ENCODE peak calls at places on chromosomes 7 and 10, in ten cellular contexts. One of them, this sample, is unnamed.

GRCh38 chr7:6074612-6075380 is 43.6 kb downstream of the ANKRD61 start:
- DNase-seq in IMR-90: no peak
- DNase-seq in SK-N-SH: no peak
- DNase-seq in Peyer's patch: no peak
- DNase-seq in neural progenitor cell: no peak
- DNase-seq in WERI-Rb-1: no peak
- DNase-seq in transverse colon: no peak
- DNase-seq in suprapubic skin: no peak
- DNase-seq in choroid plexus epithelial cell: peak; percentile 13
- DNase-seq in GM12878: no peak
- DNase-seq in this sample: no peak

GRCh38 chr10:71713135-71714040 is 6.2 kb downstream of the C10orf105 start:
- DNase-seq in SK-N-SH: no peak
- DNase-seq in choroid plexus epithelial cell: peak; percentile 23
- DNase-seq in WERI-Rb-1: peak; percentile 43
- DNase-seq in transverse colon: peak; percentile 69
- DNase-seq in GM12878: no peak
- DNase-seq in neural progenitor cell: no peak
- DNase-seq in suprapubic skin: peak; percentile 94
- DNase-seq in IMR-90: peak; percentile 80
- DNase-seq in Peyer's patch: peak; percentile 75
- DNase-seq in this sample: peak; percentile 74

GRCh38 chr7:22499044-22499443 is 944 bp downstream of the STEAP1B start:
- DNase-seq in SK-N-SH: no peak
- DNase-seq in neural progenitor cell: no peak
- DNase-seq in WERI-Rb-1: no peak
- DNase-seq in GM12878: no peak
- DNase-seq in Peyer's patch: no peak
- DNase-seq in transverse colon: no peak
- DNase-seq in IMR-90: peak; percentile 21
- DNase-seq in suprapubic skin: no peak
- DNase-seq in choroid plexus epithelial cell: no peak
- DNase-seq in this sample: no peak

GRCh38 chr7:30114536-30115258 is 20.1 kb upstream of the MTURN start:
- DNase-seq in neural progenitor cell: no peak
- DNase-seq in choroid plexus epithelial cell: no peak
- DNase-seq in suprapubic skin: no peak
- DNase-seq in IMR-90: no peak
- DNase-seq in Peyer's patch: no peak
- DNase-seq in WERI-Rb-1: no peak
- DNase-seq in GM12878: no peak
- DNase-seq in transverse colon: no peak
- DNase-seq in SK-N-SH: no peak
- DNase-seq in this sample: no peak

GRCh38 chr7:9204571-9204970 is 771.2 kb downstream of the NXPH1 start:
- DNase-seq in Peyer's patch: no peak
- DNase-seq in SK-N-SH: no peak
- DNase-seq in GM12878: no peak
- DNase-seq in suprapubic skin: no peak
- DNase-seq in neural progenitor cell: peak; percentile 10
- DNase-seq in IMR-90: no peak
- DNase-seq in transverse colon: no peak
- DNase-seq in choroid plexus epithelial cell: peak; percentile 1
- DNase-seq in WERI-Rb-1: no peak
- DNase-seq in this sample: no peak

GRCh38 chr7:110179037-110179436 is 911.9 kb upstream of the LRRN3 start:
- DNase-seq in transverse colon: no peak
- DNase-seq in Peyer's patch: no peak
- DNase-seq in suprapubic skin: no peak
- DNase-seq in SK-N-SH: no peak
- DNase-seq in GM12878: no peak
- DNase-seq in neural progenitor cell: no peak
- DNase-seq in choroid plexus epithelial cell: peak; percentile 1
- DNase-seq in IMR-90: peak; percentile 0
- DNase-seq in WERI-Rb-1: no peak
- DNase-seq in this sample: no peak

GRCh38 chr10:3803884-3804741 is 19.1 kb upstream of the KLF6 start:
- DNase-seq in Peyer's patch: no peak
- DNase-seq in GM12878: no peak
- DNase-seq in neural progenitor cell: no peak
- DNase-seq in IMR-90: peak; percentile 13
- DNase-seq in choroid plexus epithelial cell: peak; percentile 62
- DNase-seq in transverse colon: no peak
- DNase-seq in WERI-Rb-1: no peak
- DNase-seq in SK-N-SH: no peak
- DNase-seq in suprapubic skin: no peak
- DNase-seq in this sample: no peak

GRCh38 chr7:30906520-30907240 is 5.0 kb upstream of the AQP1 start:
- DNase-seq in suprapubic skin: no peak
- DNase-seq in choroid plexus epithelial cell: no peak
- DNase-seq in neural progenitor cell: no peak
- DNase-seq in SK-N-SH: peak; percentile 68
- DNase-seq in WERI-Rb-1: peak; percentile 53
- DNase-seq in GM12878: no peak
- DNase-seq in IMR-90: peak; percentile 30
- DNase-seq in transverse colon: no peak
- DNase-seq in Peyer's patch: no peak
- DNase-seq in this sample: peak; percentile 43

GRCh38 chr10:102657984-102658724 is 13.9 kb downstream of the TRIM8 start:
- DNase-seq in transverse colon: peak; percentile 70
- DNase-seq in IMR-90: peak; percentile 51
- DNase-seq in WERI-Rb-1: no peak
- DNase-seq in Peyer's patch: peak; percentile 65
- DNase-seq in GM12878: no peak
- DNase-seq in neural progenitor cell: no peak
- DNase-seq in suprapubic skin: no peak
- DNase-seq in SK-N-SH: no peak
- DNase-seq in choroid plexus epithelial cell: peak; percentile 79
- DNase-seq in this sample: no peak

GRCh38 chr10:126158537-126158936 is 229.7 kb downstream of the ADAM12 start:
- DNase-seq in WERI-Rb-1: no peak
- DNase-seq in Peyer's patch: no peak
- DNase-seq in neural progenitor cell: no peak
- DNase-seq in choroid plexus epithelial cell: no peak
- DNase-seq in IMR-90: no peak
- DNase-seq in GM12878: no peak
- DNase-seq in transverse colon: no peak
- DNase-seq in suprapubic skin: no peak
- DNase-seq in SK-N-SH: no peak
- DNase-seq in this sample: no peak

GRCh38 chr10:126158090-126158489 is 230.2 kb downstream of the ADAM12 start:
- DNase-seq in GM12878: no peak
- DNase-seq in IMR-90: no peak
- DNase-seq in neural progenitor cell: no peak
- DNase-seq in WERI-Rb-1: no peak
- DNase-seq in SK-N-SH: no peak
- DNase-seq in transverse colon: no peak
- DNase-seq in choroid plexus epithelial cell: no peak
- DNase-seq in suprapubic skin: no peak
- DNase-seq in Peyer's patch: no peak
- DNase-seq in this sample: no peak

GRCh38 chr10:126161691-126162090 is 226.6 kb downstream of the ADAM12 start:
- DNase-seq in IMR-90: no peak
- DNase-seq in neural progenitor cell: no peak
- DNase-seq in WERI-Rb-1: no peak
- DNase-seq in Peyer's patch: no peak
- DNase-seq in GM12878: no peak
- DNase-seq in SK-N-SH: no peak
- DNase-seq in suprapubic skin: no peak
- DNase-seq in transverse colon: no peak
- DNase-seq in choroid plexus epithelial cell: no peak
- DNase-seq in this sample: no peak

GRCh38 chr10:126160571-126160970 is 227.7 kb downstream of the ADAM12 start:
- DNase-seq in transverse colon: no peak
- DNase-seq in choroid plexus epithelial cell: no peak
- DNase-seq in IMR-90: no peak
- DNase-seq in neural progenitor cell: no peak
- DNase-seq in SK-N-SH: no peak
- DNase-seq in suprapubic skin: no peak
- DNase-seq in WERI-Rb-1: peak; percentile 16
- DNase-seq in GM12878: no peak
- DNase-seq in Peyer's patch: no peak
- DNase-seq in this sample: no peak

DNA sequence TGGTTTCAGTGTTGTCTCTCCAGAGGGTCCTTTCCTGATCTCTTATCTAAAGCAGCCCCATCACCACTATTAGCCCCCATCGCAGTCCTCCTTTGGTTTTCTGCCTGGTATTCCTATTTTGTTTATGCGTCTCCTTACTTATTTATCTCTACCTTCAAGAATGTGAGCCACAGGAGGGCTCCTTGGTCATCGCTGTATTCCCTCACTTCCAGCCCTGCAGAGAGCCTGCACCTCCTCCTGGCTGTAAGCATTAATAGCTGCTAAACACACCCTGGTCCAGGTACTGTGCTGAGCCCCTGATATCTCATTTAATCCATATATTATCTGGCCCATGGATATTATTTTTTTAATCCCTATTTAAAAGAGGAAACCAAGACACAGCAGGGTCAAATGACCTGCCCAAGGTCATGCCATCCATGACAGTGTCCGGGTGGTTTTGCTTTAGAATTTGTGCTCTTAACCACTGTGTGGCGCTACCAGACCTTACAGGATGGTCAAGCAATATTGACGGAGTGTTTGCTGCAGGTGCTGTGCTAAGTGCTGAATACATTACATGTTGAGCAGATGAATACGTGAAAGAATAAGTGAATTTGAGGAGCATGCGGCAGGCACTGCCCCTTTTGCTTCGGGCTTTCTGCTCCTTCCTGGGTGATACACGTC is 227.2 kb downstream of the ADAM12 start:
- DNase-seq in GM12878: no peak
- DNase-seq in WERI-Rb-1: peak; percentile 35
- DNase-seq in SK-N-SH: no peak
- DNase-seq in transverse colon: no peak
- DNase-seq in neural progenitor cell: peak; percentile 64
- DNase-seq in Peyer's patch: no peak
- DNase-seq in choroid plexus epithelial cell: peak; percentile 72
- DNase-seq in IMR-90: peak; percentile 37
- DNase-seq in suprapubic skin: no peak
- DNase-seq in this sample: no peak
- TF ChIP-seq CTCF in GM12878: no peak
- TF ChIP-seq CTCF in WERI-Rb-1: peak; percentile 45
- TF ChIP-seq CTCF in SK-N-SH: peak; percentile 16
- TF ChIP-seq CTCF in transverse colon: no peak
- TF ChIP-seq CTCF in neural progenitor cell: peak; percentile 63
- TF ChIP-seq CTCF in Peyer's patch: no peak
- TF ChIP-seq CTCF in choroid plexus epithelial cell: peak; percentile 71
- TF ChIP-seq CTCF in IMR-90: peak; percentile 43
- TF ChIP-seq CTCF in suprapubic skin: no peak
- TF ChIP-seq CTCF in this sample: no peak

GRCh38 chr10:30057421-30057841 is 2.0 kb downstream of the JCAD start:
- DNase-seq in choroid plexus epithelial cell: peak; percentile 17
- DNase-seq in Peyer's patch: no peak
- DNase-seq in WERI-Rb-1: no peak
- DNase-seq in GM12878: no peak
- DNase-seq in transverse colon: no peak
- DNase-seq in suprapubic skin: no peak
- DNase-seq in SK-N-SH: no peak
- DNase-seq in neural progenitor cell: peak; percentile 5
- DNase-seq in IMR-90: peak; percentile 40
- DNase-seq in this sample: no peak
- H3K4me3 ChIP-seq in choroid plexus epithelial cell: peak overlapping the region; percentile 34
- H3K4me3 ChIP-seq in Peyer's patch: no peak overlapping the region
- H3K4me3 ChIP-seq in WERI-Rb-1: no peak overlapping the region
- H3K4me3 ChIP-seq in GM12878: no peak overlapping the region
- H3K4me3 ChIP-seq in transverse colon: no peak overlapping the region
- H3K4me3 ChIP-seq in suprapubic skin: peak overlapping the region; percentile 79
- H3K4me3 ChIP-seq in SK-N-SH: peak overlapping the region; percentile 80
- H3K4me3 ChIP-seq in neural progenitor cell: no peak overlapping the region
- H3K4me3 ChIP-seq in IMR-90: peak overlapping the region; percentile 99
- H3K4me3 ChIP-seq in this sample: peak overlapping the region; percentile 81

GRCh38 chr7:54860003-54860775 is 101.2 kb upstream of the SEC61G start:
- DNase-seq in WERI-Rb-1: no peak
- DNase-seq in IMR-90: peak; percentile 31
- DNase-seq in transverse colon: no peak
- DNase-seq in choroid plexus epithelial cell: peak; percentile 39
- DNase-seq in SK-N-SH: no peak
- DNase-seq in GM12878: no peak
- DNase-seq in Peyer's patch: no peak
- DNase-seq in neural progenitor cell: no peak
- DNase-seq in suprapubic skin: no peak
- DNase-seq in this sample: no peak

GRCh38 chr7:54858008-54858692 is 99.1 kb upstream of the SEC61G start:
- DNase-seq in SK-N-SH: no peak
- DNase-seq in transverse colon: no peak
- DNase-seq in suprapubic skin: no peak
- DNase-seq in Peyer's patch: no peak
- DNase-seq in WERI-Rb-1: no peak
- DNase-seq in neural progenitor cell: peak; percentile 63
- DNase-seq in choroid plexus epithelial cell: no peak
- DNase-seq in IMR-90: no peak
- DNase-seq in GM12878: no peak
- DNase-seq in this sample: no peak

GRCh38 chr7:54859066-54859465 is 100.1 kb upstream of the SEC61G start:
- DNase-seq in IMR-90: no peak
- DNase-seq in SK-N-SH: no peak
- DNase-seq in WERI-Rb-1: no peak
- DNase-seq in GM12878: no peak
- DNase-seq in suprapubic skin: no peak
- DNase-seq in choroid plexus epithelial cell: no peak
- DNase-seq in transverse colon: no peak
- DNase-seq in Peyer's patch: no peak
- DNase-seq in neural progenitor cell: no peak
- DNase-seq in this sample: no peak

GRCh38 chr7:54859545-54859944 is 100.5 kb upstream of the SEC61G start:
- DNase-seq in neural progenitor cell: no peak
- DNase-seq in suprapubic skin: no peak
- DNase-seq in transverse colon: no peak
- DNase-seq in WERI-Rb-1: no peak
- DNase-seq in SK-N-SH: no peak
- DNase-seq in Peyer's patch: no peak
- DNase-seq in IMR-90: no peak
- DNase-seq in choroid plexus epithelial cell: no peak
- DNase-seq in GM12878: no peak
- DNase-seq in this sample: no peak

DNA sequence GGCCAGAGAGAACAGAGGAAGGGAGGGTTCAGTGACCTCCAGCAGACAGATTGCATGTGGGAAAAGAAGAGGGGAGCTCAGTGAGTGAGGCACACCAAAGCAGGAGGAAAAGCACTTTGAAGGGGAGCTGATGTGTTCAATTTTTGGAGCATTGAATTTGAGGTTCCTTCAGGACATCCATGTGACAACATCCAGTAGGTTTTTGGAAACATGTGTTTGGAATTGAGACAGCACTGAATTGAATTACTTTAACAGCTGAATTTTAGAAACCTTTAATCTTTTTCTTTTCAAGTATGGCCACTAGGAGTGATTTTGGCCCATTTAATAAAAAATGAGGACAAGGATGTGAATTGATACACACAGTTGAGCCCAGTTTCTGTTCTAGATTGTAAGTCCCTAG is 101.8 kb upstream of the SEC61G start:
- DNase-seq in IMR-90: no peak
- DNase-seq in Peyer's patch: no peak
- DNase-seq in GM12878: no peak
- DNase-seq in choroid plexus epithelial cell: no peak
- DNase-seq in WERI-Rb-1: no peak
- DNase-seq in transverse colon: no peak
- DNase-seq in SK-N-SH: no peak
- DNase-seq in neural progenitor cell: no peak
- DNase-seq in suprapubic skin: no peak
- DNase-seq in this sample: no peak
- TF ChIP-seq CTCF in IMR-90: no peak
- TF ChIP-seq CTCF in Peyer's patch: no peak
- TF ChIP-seq CTCF in GM12878: no peak
- TF ChIP-seq CTCF in choroid plexus epithelial cell: no peak
- TF ChIP-seq CTCF in WERI-Rb-1: no peak
- TF ChIP-seq CTCF in transverse colon: no peak
- TF ChIP-seq CTCF in SK-N-SH: peak; percentile 38
- TF ChIP-seq CTCF in neural progenitor cell: no peak
- TF ChIP-seq CTCF in suprapubic skin: no peak
- TF ChIP-seq CTCF in this sample: no peak

GRCh38 chr10:117411440-117412428 is 36.5 kb upstream of the PDZD8 start:
- DNase-seq in transverse colon: no peak
- DNase-seq in choroid plexus epithelial cell: no peak
- DNase-seq in WERI-Rb-1: no peak
- DNase-seq in SK-N-SH: peak; percentile 68
- DNase-seq in suprapubic skin: no peak
- DNase-seq in GM12878: no peak
- DNase-seq in neural progenitor cell: no peak
- DNase-seq in IMR-90: no peak
- DNase-seq in Peyer's patch: no peak
- DNase-seq in this sample: no peak
- H3K4me3 ChIP-seq in transverse colon: no peak overlapping the region
- H3K4me3 ChIP-seq in choroid plexus epithelial cell: no peak overlapping the region
- H3K4me3 ChIP-seq in WERI-Rb-1: no peak overlapping the region
- H3K4me3 ChIP-seq in SK-N-SH: no peak overlapping the region
- H3K4me3 ChIP-seq in suprapubic skin: no peak overlapping the region
- H3K4me3 ChIP-seq in GM12878: no peak overlapping the region
- H3K4me3 ChIP-seq in neural progenitor cell: no peak overlapping the region
- H3K4me3 ChIP-seq in IMR-90: no peak overlapping the region
- H3K4me3 ChIP-seq in Peyer's patch: no peak overlapping the region
- H3K4me3 ChIP-seq in this sample: no peak overlapping the region